ENCODE peak calls at places on chromosomes 13 and 19, in four cellular contexts. F is H9, I is H1, A is trophoblast cell. G is an unnamed sample. For H3K79me2, the result is how much of the 10 kb centered on the place peaks cover.

GRCh38 chr13:24066405-24067292 is 93.9 kb upstream of the SPATA13 start:
- DNase-seq in F (peak), I (no peak), A (no peak), G (no peak)

GRCh38 chr19:43726736-43727592 is 11.1 kb downstream of the IRGC start:
- DNase-seq in F (no peak), I (no peak), A (no peak), G (no peak)

GRCh38 chr19:38209671-38210457 is 14.2 kb downstream of the DPF1 start:
- DNase-seq in F (peak), I (no peak), A (peak), G (peak)

GRCh38 chr13:43305416-43305815 is 282.0 kb downstream of the DNAJC15 start:
- DNase-seq in F (no peak), I (no peak), A (peak), G (peak)

GRCh38 chr19:6682607-6683128 is 12.7 kb upstream of the TNFSF14 start:
- DNase-seq in F (no peak), I (no peak), A (no peak), G (no peak)

GRCh38 chr13:27644302-27644701 is 22.6 kb downstream of the POLR1D start:
- DNase-seq in F (no peak), I (no peak), A (no peak), G (no peak)

GRCh38 chr13:50127726-50128291 is 112.6 kb downstream of the KCNRG start:
- DNase-seq in F (peak), I (no peak), A (no peak), G (peak)

GRCh38 chr13:36819811-36820140 is 754 bp downstream of the RFXAP start:
- DNase-seq in F (peak), I (no peak), A (no peak), G (peak)

GRCh38 chr13:51243227-51243626 is 21.0 kb downstream of the FAM124A start:
- DNase-seq in F (no peak), I (no peak), A (no peak), G (peak)

GRCh38 chr19:28435551-28436261 is 777.2 kb downstream of the UQCRFS1 start:
- DNase-seq in F (no peak), I (no peak), A (no peak), G (no peak)

GRCh38 chr19:48053076-48053475 is 9.2 kb upstream of the CABP5 start:
- DNase-seq in F (no peak), I (no peak), A (no peak), G (no peak)

GRCh38 chr13:98022210-98022609 is 68.7 kb downstream of the IPO5 start:
- DNase-seq in F (no peak), I (no peak), A (peak), G (peak)

GRCh38 chr19:57302020-57302465 is 18.2 kb upstream of the ZNF543 start:
- DNase-seq in F (no peak), I (no peak), A (peak), G (peak)

GRCh38 chr13:74388626-74389025 is 254.4 kb upstream of the KLF12 start:
- DNase-seq in F (no peak), I (no peak), A (no peak), G (peak)

GRCh38 chr19:44987148-44987675 is 14.1 kb upstream of the RELB start:
- DNase-seq in F (no peak), I (no peak), A (no peak), G (no peak)

GRCh38 chr13:43785681-43786471 is 896 bp downstream of the ENOX1 start:
- DNase-seq in F (peak), I (no peak), A (peak), G (peak)

GRCh38 chr19:1046836-1047695 is 7.2 kb downstream of the ABCA7 start:
- DNase-seq in F (peak), I (no peak), A (no peak), G (no peak)

GRCh38 chr13:108326318-108326717 is 56.8 kb downstream of the TNFSF13B start:
- DNase-seq in F (no peak), I (no peak), A (no peak), G (peak)

GRCh38 chr13:91185294-91185863 is 162.1 kb upstream of the MIR17HG start:
- DNase-seq in F (no peak), I (no peak), A (peak), G (peak)

GRCh38 chr13:27659466-27659865 is 37.8 kb downstream of the POLR1D start:
- DNase-seq in F (no peak), I (no peak), A (no peak), G (no peak)

GRCh38 chr19:3098141-3098514 is 4.0 kb downstream of the GNA11 start:
- DNase-seq in F (no peak), I (no peak), A (no peak), G (no peak)

GRCh38 chr13:53250272-53250875 is 221.8 kb downstream of the OLFM4 start:
- DNase-seq in F (no peak), I (no peak), A (peak), G (peak)

GRCh38 chr19:28289294-28290063 is 923.5 kb downstream of the UQCRFS1 start:
- DNase-seq in F (no peak), I (no peak), A (no peak), G (no peak)

GRCh38 chr19:10687518-10688288 is 13.5 kb upstream of the QTRT1 start:
- DNase-seq in F (no peak), I (no peak), A (no peak), G (no peak)
- H3K79me2 ChIP-seq in F (under half), I (under half), A (under half), G (under half)

DNA sequence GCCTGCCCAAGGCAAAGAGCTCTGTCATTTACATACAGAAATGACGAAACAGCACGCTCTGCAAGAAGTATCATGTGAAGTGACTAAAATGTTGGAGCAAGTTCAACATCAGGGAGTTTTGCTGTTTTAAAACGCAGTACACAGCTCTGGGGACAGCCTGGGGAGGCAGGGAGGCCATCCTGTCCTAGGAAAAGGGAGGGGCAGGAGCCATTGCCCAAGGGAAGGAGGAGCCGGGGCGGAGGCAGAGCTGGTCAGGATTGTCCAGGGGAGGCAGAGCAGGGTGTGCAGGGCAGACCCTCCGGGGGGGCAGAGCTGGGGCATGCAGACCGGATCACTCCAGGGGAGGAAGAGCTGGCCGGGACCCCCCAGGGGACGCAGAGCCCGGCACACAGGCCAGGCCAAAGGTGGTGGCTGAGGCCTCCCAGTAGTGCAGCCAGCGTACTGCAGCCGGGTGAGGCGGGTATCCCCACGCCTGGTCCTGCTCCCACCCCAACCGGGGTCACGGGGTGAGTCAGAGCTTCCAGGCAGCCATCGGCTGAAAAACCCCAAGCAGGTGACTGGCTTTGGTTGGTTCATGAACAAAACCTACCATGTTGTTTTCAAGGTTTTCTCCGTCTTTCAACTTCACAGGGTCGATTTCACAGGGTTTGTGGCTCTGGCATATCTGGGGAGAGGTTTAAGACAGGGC is 41.9 kb upstream of the C13orf46 start:
- DNase-seq in F (no peak), I (no peak), A (no peak), G (no peak)
- H2BK5ac ChIP-seq in F (no peak), I (peak), A (no peak), G (no peak)

GRCh38 chr13:42064259-42064658 is 15.8 kb downstream of the DGKH start:
- DNase-seq in F (no peak), I (no peak), A (no peak), G (no peak)
- H3K79me2 ChIP-seq in F (under half), I (under half), A (under half), G (under half)

GRCh38 chr13:79919109-79919508 is 421.8 kb downstream of the SPRY2 start:
- DNase-seq in F (no peak), I (no peak), A (no peak), G (no peak)
- H2BK5ac ChIP-seq in F (no peak), I (no peak), A (no peak), G (no peak)

GRCh38 chr19:41189425-41190065 is 3.5 kb upstream of the CYP2S1 start:
- DNase-seq in F (peak), I (peak), A (no peak), G (peak)
- H3K79me2 ChIP-seq in F (under half), I (under half), A (under half), G (under half)

DNA sequence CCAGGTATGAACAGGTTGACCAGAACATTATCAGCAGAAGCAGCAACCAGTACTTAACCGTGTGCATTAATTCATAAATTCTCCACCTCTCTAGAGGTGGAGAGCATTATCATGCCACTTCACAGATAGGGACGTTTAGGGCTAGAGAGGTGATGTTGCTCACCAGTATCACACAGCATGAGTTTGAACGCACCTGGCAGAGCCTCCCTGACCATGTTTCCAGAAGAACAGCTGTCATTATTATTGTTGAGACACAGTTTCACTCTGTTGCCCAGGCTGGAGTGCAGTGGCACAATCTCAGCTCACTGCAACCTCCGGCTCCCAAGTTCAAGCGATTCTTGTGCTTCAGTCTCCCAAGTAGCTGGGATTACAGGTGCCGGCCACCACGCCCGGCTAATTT is 6.8 kb downstream of the KANK2 start:
- DNase-seq in F (no peak), I (no peak), A (no peak), G (no peak)
- H2BK5ac ChIP-seq in F (no peak), I (no peak), A (no peak), G (no peak)

GRCh38 chr13:40608308-40608707 is 58.1 kb downstream of the FOXO1 start:
- DNase-seq in F (no peak), I (no peak), A (no peak), G (no peak)

GRCh38 chr13:40609972-40610726 is 56.3 kb downstream of the FOXO1 start:
- DNase-seq in F (no peak), I (no peak), A (no peak), G (no peak)

GRCh38 chr13:40611635-40612422 is 54.6 kb downstream of the FOXO1 start:
- DNase-seq in F (no peak), I (no peak), A (no peak), G (peak)

GRCh38 chr13:40613192-40613818 is 53.1 kb downstream of the FOXO1 start:
- DNase-seq in F (no peak), I (no peak), A (no peak), G (no peak)

DNA sequence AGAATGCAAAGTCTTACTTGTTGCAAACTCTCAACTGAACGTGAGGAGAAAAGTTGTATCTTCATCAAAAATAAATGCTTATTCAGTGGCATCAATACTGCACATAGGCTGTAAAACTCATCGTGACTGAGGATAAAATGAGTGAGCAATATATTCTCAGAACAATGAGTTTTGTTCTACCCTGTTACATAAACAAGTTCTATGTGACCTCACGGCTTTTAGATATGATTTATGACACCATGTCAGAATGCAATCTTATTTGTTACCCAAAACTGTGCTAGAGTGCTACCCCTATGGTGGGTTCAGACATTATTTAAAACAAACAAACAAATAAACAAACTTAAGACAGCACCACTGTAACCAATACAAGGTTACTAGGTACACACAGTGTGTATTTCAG is 55.4 kb downstream of the FOXO1 start:
- DNase-seq in F (no peak), I (no peak), A (no peak), G (no peak)
- H3K79me2 ChIP-seq in F (half or more), I (half or more), A (under half), G (half or more)

DNA sequence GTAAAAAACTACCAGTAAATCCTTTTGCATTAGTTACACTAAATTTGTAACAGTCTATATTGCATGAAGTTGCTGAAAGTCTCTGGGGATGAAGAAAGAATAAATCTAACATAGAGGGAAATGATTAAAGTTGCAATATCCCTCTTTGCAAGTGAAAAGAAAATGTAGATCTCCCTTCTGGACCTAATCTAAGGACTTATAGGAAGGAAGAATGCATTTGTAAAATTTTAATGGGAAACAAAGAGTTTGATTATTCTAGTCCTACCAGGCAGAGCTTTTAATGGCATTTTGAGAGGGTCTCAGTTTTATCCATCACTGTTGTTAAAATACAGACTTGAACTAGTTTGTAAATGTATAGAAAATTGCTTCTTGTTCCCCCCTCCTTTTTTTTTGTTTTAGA is 215.8 kb downstream of the ATP8A2 start:
- DNase-seq in F (no peak), I (no peak), A (no peak), G (no peak)
- H2BK5ac ChIP-seq in F (no peak), I (no peak), A (no peak), G (no peak)

GRCh38 chr19:14325134-14325533 is 56.1 kb upstream of the ADGRE5 start:
- DNase-seq in F (no peak), I (no peak), A (no peak), G (no peak)

GRCh38 chr19:14328406-14328805 is 52.8 kb upstream of the ADGRE5 start:
- DNase-seq in F (no peak), I (no peak), A (no peak), G (no peak)

GRCh38 chr19:14322889-14323463 is 58.3 kb upstream of the ADGRE5 start:
- DNase-seq in F (no peak), I (no peak), A (no peak), G (no peak)

GRCh38 chr19:14320253-14320652 is 61.0 kb upstream of the ADGRE5 start:
- DNase-seq in F (no peak), I (no peak), A (no peak), G (no peak)

DNA sequence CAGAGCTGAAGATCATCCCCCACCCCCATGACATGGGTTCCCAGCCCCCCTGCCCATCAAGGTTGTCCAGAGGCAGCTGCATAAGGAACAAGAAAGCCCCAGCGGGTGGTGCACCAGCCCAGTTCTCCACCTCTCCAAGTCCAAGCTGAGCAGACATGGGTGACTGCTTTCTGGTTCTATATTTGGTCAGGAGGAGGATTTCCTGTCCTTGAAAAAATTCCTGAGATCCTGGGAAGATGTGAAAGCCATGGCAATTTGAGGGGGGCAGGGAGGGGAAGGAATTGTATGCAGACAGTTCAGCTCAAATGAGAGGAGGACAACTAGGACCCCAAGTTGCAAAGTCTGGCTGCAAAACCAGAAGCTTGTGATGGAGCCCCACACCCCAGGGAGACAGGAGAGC is 55.4 kb upstream of the ADGRE5 start:
- DNase-seq in F (no peak), I (no peak), A (no peak), G (no peak)
- H3K79me2 ChIP-seq in F (under half), I (under half), A (under half), G (under half)

GRCh38 chr13:29491248-29491647 is 104.2 kb downstream of the SLC7A1 start:
- DNase-seq in F (no peak), I (no peak), A (no peak), G (no peak)
- H2BK5ac ChIP-seq in F (no peak), I (peak), A (no peak), G (no peak)

G was measured in mesendoderm.